ENCODE peak calls at places on chromosomes 11 and 22, in seven cellular contexts. V is mesendoderm, I is H9, F is neuronal stem cell, W is IMR-90, L is H1, K is mesenchymal stem cell. Y is an unnamed sample.
A peak's percentile ranks its signal among the peaks of the same experiment; 100 is the strongest.

GRCh38 chr11:40647290-40647689 is 812.2 kb downstream of the LRRC4C start:
- DNase-seq in V (no peak), I (no peak), F (no peak), W (no peak), L (no peak), K (no peak), Y (no peak)

GRCh38 chr11:86983071-86983488 is 27.9 kb upstream of the FZD4 start:
- DNase-seq in V (no peak), I (no peak), F (no peak), W (no peak), L (no peak), K (no peak), Y (no peak)

GRCh38 chr11:128508785-128509518 is 78.4 kb downstream of the ETS1 start:
- DNase-seq in V (no peak), I (no peak), F (no peak), W (peak; percentile 86), L (no peak), K (peak; percentile 84), Y (no peak)

GRCh38 chr22:44659140-44659539 is 42.9 kb upstream of the PRR5 start:
- DNase-seq in V (no peak), I (peak; percentile 27), F (no peak), W (no peak), L (no peak), K (no peak), Y (no peak)

GRCh38 chr11:130150790-130151189 is 8.8 kb upstream of the ST14 start:
- DNase-seq in V (no peak), I (no peak), F (no peak), W (no peak), L (no peak), K (no peak), Y (no peak)

GRCh38 chr22:42298746-42299145 is 28.3 kb upstream of the TCF20 start:
- DNase-seq in V (no peak), I (no peak), F (no peak), W (no peak), L (no peak), K (no peak), Y (no peak)

GRCh38 chr11:15942126-15942525 is 414.2 kb downstream of the SOX6 start:
- DNase-seq in V (no peak), I (no peak), F (no peak), W (no peak), L (no peak), K (no peak), Y (no peak)

GRCh38 chr11:16186680-16187079 is 169.7 kb downstream of the SOX6 start:
- DNase-seq in V (no peak), I (no peak), F (no peak), W (no peak), L (no peak), K (no peak), Y (no peak)

GRCh38 chr11:66325140-66325754 is 8.4 kb upstream of the CD248 start:
- DNase-seq in V (no peak), I (no peak), F (no peak), W (no peak), L (no peak), K (peak; percentile 48), Y (no peak)

GRCh38 chr11:21410513-21410912 is 741.1 kb downstream of the NELL1 start:
- DNase-seq in V (no peak), I (no peak), F (no peak), W (no peak), L (no peak), K (no peak), Y (no peak)

GRCh38 chr11:59778122-59778521 is 22.9 kb downstream of the STX3 start:
- DNase-seq in V (no peak), I (no peak), F (no peak), W (no peak), L (no peak), K (no peak), Y (no peak)

GRCh38 chr11:42890773-42891172 is 421.0 kb upstream of the API5 start:
- DNase-seq in V (no peak), I (no peak), F (no peak), W (no peak), L (no peak), K (no peak), Y (no peak)

GRCh38 chr11:79444923-79445322 is 4.1 kb upstream of the TENM4 start:
- DNase-seq in V (peak; percentile 58), I (no peak), F (no peak), W (no peak), L (no peak), K (no peak), Y (no peak)

GRCh38 chr11:61556621-61557020 is 24.3 kb downstream of the SYT7 start:
- DNase-seq in V (no peak), I (no peak), F (no peak), W (no peak), L (no peak), K (no peak), Y (no peak)

GRCh38 chr22:26239561-26239960 is 70.3 kb downstream of the SEZ6L start:
- DNase-seq in V (no peak), I (peak; percentile 4), F (no peak), W (no peak), L (no peak), K (no peak), Y (no peak)

GRCh38 chr11:94134651-94135512 is 6.2 kb downstream of the PANX1 start:
- DNase-seq in V (no peak), I (no peak), F (no peak), W (peak; percentile 96), L (no peak), K (peak; percentile 96), Y (peak; percentile 79)

GRCh38 chr11:124870430-124870829 is 5.2 kb downstream of the ROBO3 start:
- DNase-seq in V (no peak), I (no peak), F (no peak), W (no peak), L (no peak), K (no peak), Y (no peak)

GRCh38 chr11:84140386-84141169 is 854.4 kb upstream of the CCDC90B start:
- DNase-seq in V (peak; percentile 52), I (no peak), F (no peak), W (no peak), L (no peak), K (peak; percentile 8), Y (no peak)

GRCh38 chr11:93189462-93189861 is 8.3 kb downstream of the SLC36A4 start:
- DNase-seq in V (no peak), I (no peak), F (no peak), W (no peak), L (no peak), K (no peak), Y (no peak)

GRCh38 chr11:134949716-134950115 is 537.7 kb upstream of the B3GAT1 start:
- DNase-seq in V (no peak), I (no peak), F (no peak), W (peak; percentile 26), L (no peak), K (no peak), Y (no peak)

GRCh38 chr11:1560011-1560579 is 12.0 kb downstream of the DUSP8 start:
- DNase-seq in V (no peak), I (peak; percentile 24), F (no peak), W (no peak), L (no peak), K (no peak), Y (no peak)

GRCh38 chr11:9922806-9923205 is 258.9 kb downstream of the SWAP70 start:
- DNase-seq in V (peak; percentile 87), I (peak; percentile 79), F (no peak), W (no peak), L (peak; percentile 57), K (peak; percentile 24), Y (no peak)

GRCh38 chr11:133747409-133747808 is 97.9 kb downstream of the SPATA19 start:
- DNase-seq in V (no peak), I (no peak), F (no peak), W (no peak), L (no peak), K (no peak), Y (no peak)

GRCh38 chr22:31540966-31541365 is 44.6 kb downstream of the SFI1 start:
- DNase-seq in V (no peak), I (no peak), F (no peak), W (no peak), L (no peak), K (no peak), Y (no peak)
- H3K4ac ChIP-seq in V (no peak overlapping the region), I (no peak overlapping the region), F (no peak overlapping the region), W (no peak overlapping the region), L (no peak overlapping the region), K (no peak overlapping the region), Y (no peak overlapping the region)

DNA sequence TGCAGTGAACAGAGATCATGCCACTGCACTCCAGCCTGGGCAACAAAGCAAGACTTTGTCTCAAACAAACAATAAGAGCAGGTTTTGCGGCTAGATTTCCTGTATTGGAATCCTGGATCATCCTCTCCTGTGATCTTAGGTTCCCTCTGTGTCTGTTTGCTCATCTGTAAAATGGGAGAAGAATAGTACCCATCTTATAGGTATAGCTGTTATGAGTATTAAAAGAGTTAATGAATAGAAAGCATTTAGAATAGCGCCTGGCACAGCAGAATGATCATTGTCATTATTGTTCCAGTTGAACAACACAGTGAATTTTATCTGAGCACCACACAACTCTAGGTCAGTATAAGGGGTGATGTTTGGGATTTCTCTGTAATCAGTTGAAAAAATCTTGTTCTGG is 10.8 kb downstream of the MARK2 start:
- DNase-seq in V (no peak), I (no peak), F (no peak), W (no peak), L (no peak), K (no peak), Y (no peak)
- H3K4ac ChIP-seq in V (no peak overlapping the region), I (no peak overlapping the region), F (no peak overlapping the region), W (no peak overlapping the region), L (no peak overlapping the region), K (no peak overlapping the region), Y (peak overlapping the region; percentile 96)

GRCh38 chr11:106467486-106467885 is 390.0 kb downstream of the AASDHPPT start:
- DNase-seq in V (no peak), I (no peak), F (no peak), W (no peak), L (no peak), K (no peak), Y (no peak)

GRCh38 chr11:106466441-106467190 is 389.2 kb downstream of the AASDHPPT start:
- DNase-seq in V (no peak), I (no peak), F (no peak), W (peak; percentile 94), L (no peak), K (peak; percentile 94), Y (no peak)

GRCh38 chr11:106468531-106468930 is 391.1 kb downstream of the AASDHPPT start:
- DNase-seq in V (no peak), I (no peak), F (no peak), W (no peak), L (no peak), K (peak; percentile 65), Y (no peak)

GRCh38 chr11:106470230-106470629 is 392.8 kb downstream of the AASDHPPT start:
- DNase-seq in V (peak; percentile 66), I (no peak), F (no peak), W (no peak), L (no peak), K (no peak), Y (no peak)

GRCh38 chr11:106468091-106468490 is 390.6 kb downstream of the AASDHPPT start:
- DNase-seq in V (no peak), I (no peak), F (no peak), W (peak; percentile 79), L (no peak), K (peak; percentile 82), Y (no peak)
- H3K4ac ChIP-seq in V (no peak overlapping the region), I (no peak overlapping the region), F (no peak overlapping the region), W (peak overlapping the region; percentile 8), L (no peak overlapping the region), K (peak overlapping the region; percentile 64), Y (no peak overlapping the region)

DNA sequence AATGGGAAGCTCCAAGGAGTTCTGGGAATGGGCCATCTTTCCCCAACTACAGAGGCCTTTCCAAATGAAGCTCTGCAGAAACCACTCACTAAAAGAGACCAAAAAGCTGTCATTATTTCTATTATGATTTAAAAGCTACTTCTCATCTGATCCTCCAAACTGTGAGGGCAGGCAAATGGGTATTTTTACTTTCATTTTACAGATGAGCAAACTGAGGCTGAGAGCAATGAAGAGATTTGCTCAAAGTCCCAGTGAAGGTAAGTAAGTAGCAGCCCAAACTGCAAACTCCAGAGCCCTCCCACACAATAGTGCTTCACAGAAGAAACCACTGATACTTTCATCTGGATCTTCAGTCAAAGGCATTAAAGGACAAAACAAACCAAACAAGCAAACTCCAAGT is 1.4 kb downstream of the RSPH14 start:
- DNase-seq in V (no peak), I (no peak), F (no peak), W (no peak), L (no peak), K (no peak), Y (no peak)
- H3K4ac ChIP-seq in V (no peak overlapping the region), I (no peak overlapping the region), F (no peak overlapping the region), W (no peak overlapping the region), L (no peak overlapping the region), K (no peak overlapping the region), Y (no peak overlapping the region)

Y was measured in trophoblast cell.